ENCODE peak calls at places on chromosomes 7 and 10, in seven cellular contexts. N is CD14-positive monocyte; V is effector CD4-positive, alpha-beta T cell; W is GM13976; U is activated effector memory CD4-positive, alpha-beta T cell treated with Interleukin-2 at 50 U/mL for 16 hours; C is tibial nerve; S is Panc1. A is an unnamed sample.

GRCh38 chr10:98055875-98056516 is 25.6 kb upstream of the CRTAC1 start:
- DNase-seq in N (no peak), V (no peak), W (peak), U (no peak), C (no peak), S (no peak), A (peak)

GRCh38 chr10:7666253-7667023 is at the start of gene ITIH5:
- DNase-seq in N (no peak), V (no peak), W (peak), U (no peak), C (no peak), S (no peak), A (no peak)

GRCh38 chr7:66076459-66077329 is 1.1 kb downstream of the ASL start:
- DNase-seq in N (no peak), V (no peak), W (peak), U (no peak), C (no peak), S (no peak), A (no peak)

GRCh38 chr10:125024496-125025234 is 82.7 kb downstream of the ZRANB1 start:
- DNase-seq in N (no peak), V (no peak), W (no peak), U (no peak), C (no peak), S (no peak), A (no peak)

GRCh38 chr10:131750171-131750895 is 150.5 kb upstream of the PPP2R2D start:
- DNase-seq in N (no peak), V (no peak), W (no peak), U (no peak), C (no peak), S (no peak), A (no peak)

GRCh38 chr10:16521311-16522016 is at the start of gene C1QL3:
- DNase-seq in N (no peak), V (no peak), W (peak), U (no peak), C (no peak), S (no peak), A (peak)

GRCh38 chr7:143229054-143229790 is 7.4 kb downstream of the TAS2R40 start:
- DNase-seq in N (no peak), V (no peak), W (no peak), U (no peak), C (no peak), S (no peak), A (no peak)

GRCh38 chr7:48253020-48253419 is 81.8 kb downstream of the ABCA13 start:
- DNase-seq in N (no peak), V (no peak), W (no peak), U (no peak), C (no peak), S (no peak), A (no peak)

GRCh38 chr10:97539523-97540200 is 32.9 kb upstream of the ANKRD2 start:
- DNase-seq in N (no peak), V (no peak), W (no peak), U (no peak), C (no peak), S (no peak), A (no peak)

GRCh38 chr7:29442146-29442545 is 121.5 kb upstream of the PRR15 start:
- DNase-seq in N (no peak), V (no peak), W (no peak), U (no peak), C (no peak), S (no peak), A (no peak)

GRCh38 chr7:143936087-143937009 is 1.3 kb downstream of the OR2F2 start:
- DNase-seq in N (no peak), V (no peak), W (no peak), U (no peak), C (no peak), S (no peak), A (no peak)

GRCh38 chr10:48605786-48606529 is 1.1 kb upstream of the ARHGAP22 start:
- DNase-seq in N (no peak), V (no peak), W (no peak), U (no peak), C (no peak), S (no peak), A (no peak)

GRCh38 chr10:47330366-47330765 is 8.1 kb downstream of the GDF2 start:
- DNase-seq in N (no peak), V (no peak), W (no peak), U (no peak), C (no peak), S (no peak), A (no peak)

GRCh38 chr10:113958631-113959382 is 84.9 kb upstream of the ADRB1 start:
- DNase-seq in N (no peak), V (no peak), W (peak), U (no peak), C (no peak), S (no peak), A (peak)

GRCh38 chr7:53466396-53466795 is 431.0 kb downstream of the POM121L12 start:
- DNase-seq in N (no peak), V (no peak), W (no peak), U (no peak), C (no peak), S (no peak), A (no peak)

GRCh38 chr7:10643545-10643944 is 330.1 kb upstream of the PHF14 start:
- DNase-seq in N (no peak), V (no peak), W (no peak), U (no peak), C (no peak), S (no peak), A (no peak)

GRCh38 chr10:6924166-6924565 is 344.1 kb upstream of the PRKCQ start:
- DNase-seq in N (no peak), V (no peak), W (no peak), U (no peak), C (no peak), S (no peak), A (no peak)

GRCh38 chr10:60417024-60417423 is 27.3 kb upstream of the ANK3 start:
- DNase-seq in N (no peak), V (no peak), W (no peak), U (no peak), C (no peak), S (no peak), A (no peak)

GRCh38 chr7:124762611-124763143 is 2.9 kb downstream of the GPR37 start:
- DNase-seq in N (no peak), V (no peak), W (no peak), U (no peak), C (no peak), S (no peak), A (no peak)

GRCh38 chr7:130063036-130063435 is 7.3 kb upstream of the KLHDC10 start:
- DNase-seq in N (no peak), V (peak), W (peak), U (peak), C (no peak), S (no peak), A (peak)

GRCh38 chr10:88008866-88009470 is 145.5 kb downstream of the PTEN start:
- DNase-seq in N (no peak), V (no peak), W (no peak), U (no peak), C (no peak), S (peak), A (no peak)

GRCh38 chr10:76786673-76787072 is 850.9 kb downstream of the KCNMA1 start:
- DNase-seq in N (no peak), V (no peak), W (no peak), U (no peak), C (no peak), S (no peak), A (no peak)

GRCh38 chr7:28812641-28813040 is 145.5 kb downstream of the TRIL start:
- DNase-seq in N (no peak), V (no peak), W (no peak), U (no peak), C (no peak), S (no peak), A (no peak)

GRCh38 chr7:89887489-89887888 is 266.8 kb upstream of the STEAP1 start:
- DNase-seq in N (no peak), V (no peak), W (no peak), U (no peak), C (no peak), S (no peak), A (no peak)

GRCh38 chr7:23105644-23106490 is at the start of gene KLHL7:
- DNase-seq in N (peak), V (peak), W (peak), U (peak), C (peak), S (peak), A (peak)

GRCh38 chr7:101099969-101100781 is 14.9 kb downstream of the TRIM56 start:
- DNase-seq in N (peak), V (no peak), W (no peak), U (no peak), C (peak), S (peak), A (peak)

GRCh38 chr10:28429573-28430216 is 103.2 kb upstream of the WAC start:
- DNase-seq in N (no peak), V (no peak), W (no peak), U (no peak), C (no peak), S (no peak), A (peak)

GRCh38 chr10:77162697-77163096 is 474.9 kb downstream of the KCNMA1 start:
- DNase-seq in N (no peak), V (no peak), W (no peak), U (no peak), C (no peak), S (no peak), A (no peak)

GRCh38 chr10:112026438-112026837 is 157.1 kb downstream of the GPAM start:
- DNase-seq in N (no peak), V (no peak), W (no peak), U (no peak), C (no peak), S (no peak), A (no peak)

GRCh38 chr10:36638461-36638860 is 486.9 kb upstream of the ANKRD30A start:
- DNase-seq in N (no peak), V (no peak), W (no peak), U (no peak), C (no peak), S (no peak), A (no peak)

GRCh38 chr7:55441002-55441401 is 75.9 kb downstream of the LANCL2 start:
- DNase-seq in N (no peak), V (no peak), W (no peak), U (no peak), C (no peak), S (no peak), A (no peak)

GRCh38 chr10:1559731-1560130 is 177.6 kb downstream of the ADARB2 start:
- DNase-seq in N (no peak), V (no peak), W (no peak), U (no peak), C (no peak), S (no peak), A (no peak)

GRCh38 chr7:57821438-57822382 is 371.7 kb downstream of the ZNF716 start:
- DNase-seq in N (no peak), V (no peak), W (no peak), U (no peak), C (no peak), S (no peak), A (no peak)